ENCODE peak calls at places on chromosomes 4 and X, in ten cellular contexts. S is GM12864, J is foreskin fibroblast, U is adrenal gland, X is astrocyte of the spinal cord, F is Panc1, V is fibroblast of pulmonary artery, L is breast epithelium, R is thoracic aorta, H is GM12865. M is an unnamed sample.

GRCh38 chr4:36794716-36795115 is 449.8 kb upstream of the NWD2 start:
- DNase-seq in X (no peak), J (no peak), S (no peak), L (no peak), U (no peak), R (no peak), H (no peak), F (no peak), V (no peak), M (no peak)

GRCh38 chr4:55635760-55636621 is at the start of gene NMU:
- DNase-seq in L (no peak), J (peak), R (no peak), F (no peak), V (peak), H (peak), U (peak), S (no peak), X (peak), M (no peak)

GRCh38 chrX:17788439-17788838 is 51.1 kb downstream of the SCML1 start:
- DNase-seq in F (peak), J (peak), L (peak), U (peak), S (no peak), H (peak), R (no peak), X (peak), V (peak), M (no peak)

GRCh38 chrX:119790977-119791436 is 423 bp downstream of the RPL39 start:
- DNase-seq in L (peak), F (no peak), V (peak), U (peak), J (peak), H (peak), X (peak), R (no peak), S (no peak), M (no peak)

GRCh38 chr4:33160126-33160525 is 2440.0 kb downstream of the PCDH7 start:
- DNase-seq in S (no peak), H (no peak), U (no peak), R (no peak), L (no peak), F (no peak), X (no peak), J (peak), V (peak), M (no peak)

GRCh38 chrX:132467029-132467428 is 21.8 kb downstream of the MBNL3 start:
- DNase-seq in X (no peak), V (peak), U (no peak), H (no peak), F (no peak), R (no peak), S (no peak), J (peak), L (no peak), M (no peak)

GRCh38 chr4:10343656-10344055 is 113.6 kb downstream of the ZNF518B start:
- DNase-seq in U (no peak), H (no peak), F (no peak), J (no peak), R (no peak), L (no peak), X (no peak), S (no peak), V (no peak), M (no peak)

GRCh38 chr4:10456270-10457254 is 664 bp downstream of the ZNF518B start:
- DNase-seq in H (peak), U (peak), J (peak), X (peak), F (no peak), L (no peak), S (peak), V (peak), R (no peak), M (no peak)

GRCh38 chrX:43750248-43750676 is 94.2 kb downstream of the MAOA start:
- DNase-seq in J (peak), S (peak), U (peak), X (peak), V (peak), L (no peak), H (peak), R (peak), F (no peak), M (no peak)

GRCh38 chr4:123661080-123661737 is 264.6 kb downstream of the SPRY1 start:
- DNase-seq in L (no peak), H (no peak), X (peak), F (no peak), J (peak), V (peak), U (no peak), S (no peak), R (no peak), M (no peak)

GRCh38 chrX:65745992-65746391 is 78.5 kb downstream of the MSN start:
- DNase-seq in L (no peak), V (peak), X (no peak), U (no peak), H (no peak), J (peak), S (no peak), R (no peak), F (no peak), M (no peak)

GRCh38 chr4:52329894-52330293 is 278.8 kb downstream of the SPATA18 start:
- DNase-seq in S (no peak), L (no peak), J (no peak), U (no peak), R (no peak), X (no peak), H (no peak), F (no peak), V (no peak), M (no peak)

GRCh38 chrX:153507484-153508178 is 9.8 kb upstream of the ATP2B3 start:
- DNase-seq in H (peak), S (peak), J (peak), L (peak), R (peak), F (peak), X (peak), U (peak), V (peak), M (no peak)

GRCh38 chrX:43655151-43655676 is 885 bp upstream of the MAOA start:
- DNase-seq in R (no peak), H (no peak), L (peak), S (no peak), X (peak), U (peak), V (peak), F (no peak), J (peak), M (no peak)

GRCh38 chr4:80215449-80216052 is 18.2 kb downstream of the PRDM8 start:
- DNase-seq in X (peak), H (peak), L (no peak), R (no peak), S (no peak), F (no peak), J (peak), V (peak), U (no peak), M (no peak)

GRCh38 chr4:60589425-60589824 is 610.7 kb upstream of the ADGRL3 start:
- DNase-seq in V (no peak), H (no peak), L (no peak), F (no peak), U (no peak), S (no peak), R (no peak), X (no peak), J (no peak), M (no peak)

GRCh38 chr4:138307319-138307718 is 65.2 kb upstream of the SLC7A11 start:
- DNase-seq in R (no peak), V (no peak), J (no peak), S (no peak), H (peak), U (no peak), F (no peak), X (no peak), L (no peak), M (no peak)

GRCh38 chr4:67556426-67556825 is 2.1 kb upstream of the STAP1 start:
- DNase-seq in V (peak), S (no peak), F (no peak), L (no peak), J (no peak), H (no peak), X (no peak), U (no peak), R (no peak), M (no peak)

GRCh38 chrX:135509885-135510284 is 10.6 kb upstream of the INTS6L start:
- DNase-seq in J (no peak), V (no peak), U (no peak), S (no peak), F (no peak), X (no peak), L (no peak), H (no peak), R (no peak), M (no peak)

GRCh38 chr4:94171616-94172015 is 36.0 kb upstream of the SMARCAD1 start:
- DNase-seq in U (no peak), R (no peak), L (no peak), J (no peak), X (no peak), H (no peak), S (no peak), V (peak), F (no peak), M (no peak)

GRCh38 chr4:40511017-40511614 is 118.5 kb downstream of the RBM47 start:
- DNase-seq in R (no peak), L (no peak), F (no peak), U (no peak), J (no peak), H (no peak), S (no peak), V (no peak), X (no peak), M (no peak)

GRCh38 chr4:32462944-32463343 is 1742.8 kb downstream of the PCDH7 start:
- DNase-seq in S (no peak), R (no peak), F (no peak), X (peak), J (peak), U (no peak), L (no peak), V (peak), H (peak), M (no peak)

GRCh38 chrX:154431321-154431720 is 2.8 kb downstream of the ATP6AP1 start:
- DNase-seq in R (no peak), J (no peak), F (no peak), S (no peak), H (no peak), L (no peak), X (no peak), V (no peak), U (peak), M (no peak)

GRCh38 chr4:159177265-159178146 is 74.6 kb downstream of the RAPGEF2 start:
- DNase-seq in L (no peak), H (peak), R (no peak), V (no peak), U (no peak), S (no peak), J (no peak), X (no peak), F (no peak), M (no peak)

GRCh38 chrX:13085533-13085932 is 41.1 kb upstream of the FAM9C start:
- DNase-seq in U (no peak), H (peak), F (no peak), S (no peak), R (no peak), L (no peak), J (no peak), X (no peak), V (no peak), M (no peak)

GRCh38 chr4:77617203-77617602 is 11.6 kb downstream of the CXCL13 start:
- DNase-seq in H (no peak), L (no peak), R (no peak), J (peak), U (no peak), F (no peak), V (no peak), S (no peak), X (no peak), M (peak)

GRCh38 chr4:11426716-11427115 is 2.0 kb downstream of the HS3ST1 start:
- DNase-seq in J (no peak), U (no peak), V (peak), L (no peak), R (no peak), X (peak), H (no peak), S (no peak), F (no peak), M (no peak)

GRCh38 chr4:38855466-38855865 is 1.2 kb downstream of the TLR6 start:
- DNase-seq in F (no peak), L (no peak), X (no peak), H (peak), U (no peak), V (no peak), J (no peak), R (no peak), S (no peak), M (no peak)
- H3K4me3 ChIP-seq in F (no peak), L (no peak), X (no peak), H (peak), U (no peak), V (no peak), J (no peak), R (peak), S (peak), M (no peak)

DNA sequence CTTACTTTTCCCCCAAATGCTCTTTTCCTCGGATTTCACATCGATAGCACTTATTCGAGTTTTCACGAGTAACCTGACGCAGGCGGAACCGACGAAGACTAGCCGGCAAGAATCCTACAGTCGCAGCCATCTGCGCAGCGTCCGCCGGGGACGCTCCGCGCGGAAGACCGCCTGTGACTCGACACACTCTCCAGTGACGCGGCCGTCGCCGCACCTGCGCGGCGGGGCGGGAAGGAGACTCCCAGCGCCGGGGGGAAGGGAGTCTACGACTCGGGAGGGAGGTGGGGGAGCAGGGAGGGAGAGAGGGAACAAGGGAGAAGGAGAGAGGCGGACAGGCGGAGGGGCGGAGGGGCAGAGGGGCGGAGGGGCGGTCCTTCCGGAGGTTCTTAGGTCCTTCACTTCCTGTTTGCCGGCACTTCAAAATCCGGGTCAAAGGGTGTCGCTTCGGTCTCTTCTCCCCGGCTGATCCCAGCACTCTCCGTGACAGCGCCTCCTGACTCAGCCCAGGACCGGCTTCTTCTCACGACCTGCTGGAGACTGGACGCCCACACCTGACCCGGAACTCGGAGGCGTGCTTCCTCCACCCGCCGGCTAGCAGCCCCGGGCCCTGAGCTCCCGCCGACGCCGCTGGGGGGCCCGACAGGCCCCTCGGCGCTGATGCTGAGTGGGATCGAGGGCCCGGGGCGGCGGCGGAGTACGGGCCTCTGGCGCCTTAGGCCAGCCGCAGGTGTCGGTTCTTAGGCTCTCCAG is at the start of gene USP38:
- DNase-seq in F (peak), V (peak), J (peak), U (peak), H (peak), L (peak), X (peak), S (peak), R (peak), M (peak)
- TF ChIP-seq CTCF in F (no peak), V (no peak), J (no peak), U (no peak), H (peak), L (no peak), X (no peak), S (peak), R (no peak), M (peak)

GRCh38 chr4:61666248-61666647 is 466.1 kb downstream of the ADGRL3 start:
- DNase-seq in V (no peak), R (no peak), S (no peak), J (peak), U (no peak), F (no peak), X (no peak), H (no peak), L (no peak), M (peak)
- H3K4me3 ChIP-seq in V (no peak), R (no peak), S (no peak), J (no peak), U (no peak), F (no peak), X (no peak), H (no peak), L (no peak), M (no peak)

GRCh38 chr4:3845094-3845743 is 79.0 kb downstream of the ADRA2C start:
- DNase-seq in U (no peak), H (no peak), R (no peak), L (no peak), F (no peak), X (no peak), V (no peak), J (no peak), S (no peak), M (no peak)
- TF ChIP-seq CTCF in U (no peak), H (no peak), R (peak), L (no peak), F (no peak), X (no peak), V (no peak), J (no peak), S (no peak), M (no peak)